ENCODE peak calls at places on chromosomes 3 and 15, in seven cellular contexts. J is mammary epithelial cell, K is cardiac muscle cell, X is pancreas, F is astrocyte, V is neural progenitor cell, W is MM.1S. N is an unnamed sample. For H3K27me3, the result is how much of the 10 kb centered on the place peaks cover.

GRCh38 chr3:174016186-174016585 is 618.6 kb downstream of the NLGN1 start:
- DNase-seq in J (peak), V (no peak), K (peak), W (no peak), F (peak), X (no peak), N (no peak)

GRCh38 chr15:85667491-85668424 is 127.0 kb downstream of the KLHL25 start:
- DNase-seq in F (peak), V (no peak), K (peak), W (peak), X (peak), J (peak), N (no peak)

GRCh38 chr15:66700412-66700801 is 1.6 kb upstream of the SMAD6 start:
- DNase-seq in X (no peak), V (no peak), F (no peak), K (no peak), W (no peak), J (no peak), N (no peak)

GRCh38 chr3:115615451-115615850 is 7.9 kb upstream of the GAP43 start:
- DNase-seq in K (no peak), X (no peak), W (no peak), V (no peak), J (no peak), F (no peak), N (no peak)

GRCh38 chr3:155647196-155647595 is 97.7 kb downstream of the PLCH1 start:
- DNase-seq in W (no peak), K (no peak), J (no peak), F (no peak), V (no peak), X (no peak), N (no peak)

GRCh38 chr3:113441051-113441770 is at the start of gene CFAP44:
- DNase-seq in J (peak), V (peak), F (peak), K (peak), X (peak), W (no peak), N (peak)

GRCh38 chr15:36757189-36757814 is 177.9 kb downstream of the CDIN1 start:
- DNase-seq in W (no peak), X (no peak), F (peak), J (peak), K (peak), V (no peak), N (no peak)

GRCh38 chr15:25763954-25764353 is 99.2 kb downstream of the ATP10A start:
- DNase-seq in J (no peak), X (no peak), W (no peak), V (no peak), F (no peak), K (no peak), N (no peak)

GRCh38 chr15:95407534-95407933 is 923.0 kb upstream of the NR2F2 start:
- DNase-seq in J (no peak), K (no peak), F (no peak), X (no peak), W (no peak), V (no peak), N (no peak)

GRCh38 chr3:170317954-170318353 is 39.6 kb upstream of the SKIL start:
- DNase-seq in J (no peak), W (no peak), K (no peak), V (no peak), F (no peak), X (no peak), N (no peak)

GRCh38 chr3:123658118-123658859 is 73.4 kb upstream of the HACD2 start:
- DNase-seq in V (no peak), W (no peak), F (peak), K (peak), X (no peak), J (no peak), N (no peak)

GRCh38 chr15:98903377-98904018 is 104.1 kb downstream of the PGPEP1L start:
- DNase-seq in X (no peak), W (no peak), F (peak), J (peak), K (peak), V (no peak), N (no peak)

GRCh38 chr3:46496745-46497555 is 826 bp upstream of the RTP3 start:
- DNase-seq in F (no peak), J (no peak), W (peak), X (no peak), V (peak), K (peak), N (peak)

GRCh38 chr15:90677807-90678790 is 39.0 kb upstream of the BLM start:
- DNase-seq in K (no peak), V (no peak), F (no peak), W (peak), X (no peak), J (no peak), N (no peak)

GRCh38 chr3:138127636-138128365 is 4.4 kb downstream of the A4GNT start:
- DNase-seq in W (no peak), X (no peak), F (no peak), V (no peak), K (no peak), J (no peak), N (no peak)

GRCh38 chr15:82649226-82649999 is 2.2 kb upstream of the CPEB1 start:
- DNase-seq in K (no peak), J (no peak), F (no peak), W (no peak), V (no peak), X (no peak), N (no peak)

GRCh38 chr3:187325632-187326031 is 34.1 kb upstream of the MASP1 start:
- DNase-seq in W (no peak), K (no peak), J (no peak), X (no peak), F (no peak), V (no peak), N (no peak)
- H3K27me3 ChIP-seq in W (under half), K (under half), J (under half), X (under half), F (under half), V (under half), N (under half)

GRCh38 chr15:50126072-50126471 is 7.0 kb upstream of the ATP8B4 start:
- DNase-seq in X (no peak), K (no peak), F (no peak), V (no peak), W (no peak), J (no peak), N (no peak)

GRCh38 chr15:50128266-50128665 is 9.2 kb upstream of the ATP8B4 start:
- DNase-seq in F (no peak), W (no peak), V (no peak), J (no peak), X (peak), K (no peak), N (no peak)

GRCh38 chr15:50127255-50127777 is 8.3 kb upstream of the ATP8B4 start:
- DNase-seq in X (no peak), J (no peak), F (no peak), W (no peak), V (no peak), K (no peak), N (no peak)

GRCh38 chr15:50123861-50124556 is 5.0 kb upstream of the ATP8B4 start:
- DNase-seq in X (no peak), J (no peak), K (no peak), W (no peak), F (no peak), V (no peak), N (no peak)

DNA sequence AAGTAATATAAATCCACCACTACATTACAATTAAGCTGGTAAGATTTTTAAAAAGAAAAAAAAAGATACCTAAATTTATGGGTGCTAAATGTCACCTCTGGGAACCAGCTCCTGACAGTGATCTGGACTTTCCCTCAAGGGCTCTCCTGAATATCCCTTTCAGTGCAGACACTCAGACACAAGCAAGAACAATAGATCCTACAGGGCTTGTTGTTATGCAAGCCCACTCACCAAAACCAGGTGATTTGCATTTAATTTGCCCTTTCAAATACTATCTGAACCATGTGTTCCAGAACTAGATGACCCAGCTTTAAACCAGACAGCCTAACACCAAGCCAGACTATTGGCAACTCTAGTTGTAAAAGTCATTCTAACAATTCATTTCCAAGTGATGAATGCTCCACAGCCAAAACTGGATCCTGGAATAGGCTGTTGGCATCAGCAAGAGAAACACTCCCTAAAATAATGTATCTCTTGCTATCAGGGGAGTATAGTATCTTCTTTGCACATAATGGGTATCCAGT is 5.6 kb upstream of the ATP8B4 start:
- DNase-seq in F (no peak), K (no peak), V (no peak), W (no peak), X (no peak), J (no peak), N (no peak)
- H3K27me3 ChIP-seq in F (under half), K (under half), V (under half), W (under half), X (under half), J (under half), N (under half)

DNA sequence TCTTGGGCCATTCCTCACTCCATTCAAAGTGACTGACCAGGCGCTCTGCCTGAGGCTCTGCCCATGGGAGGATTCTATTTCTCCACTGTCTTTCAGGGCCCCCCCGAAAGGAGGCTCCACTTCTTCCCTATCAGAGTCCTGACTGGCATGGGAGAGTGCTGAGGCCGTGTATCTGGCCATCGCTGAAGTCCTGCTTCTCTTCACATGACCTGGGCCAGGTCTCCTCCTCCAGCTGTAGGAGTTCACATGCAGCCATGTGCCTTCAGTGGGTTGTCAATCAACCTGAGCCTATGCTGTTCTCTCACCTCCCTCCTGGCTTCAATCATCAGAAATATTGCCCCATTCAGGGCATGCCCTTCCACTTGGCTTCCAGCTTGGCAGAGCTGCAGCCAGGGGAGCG is 12.8 kb upstream of the APBA2 start:
- DNase-seq in K (no peak), X (peak), V (no peak), W (no peak), J (no peak), F (no peak), N (no peak)
- H3K27me3 ChIP-seq in K (under half), X (under half), V (under half), W (under half), J (under half), F (under half), N (under half)

DNA sequence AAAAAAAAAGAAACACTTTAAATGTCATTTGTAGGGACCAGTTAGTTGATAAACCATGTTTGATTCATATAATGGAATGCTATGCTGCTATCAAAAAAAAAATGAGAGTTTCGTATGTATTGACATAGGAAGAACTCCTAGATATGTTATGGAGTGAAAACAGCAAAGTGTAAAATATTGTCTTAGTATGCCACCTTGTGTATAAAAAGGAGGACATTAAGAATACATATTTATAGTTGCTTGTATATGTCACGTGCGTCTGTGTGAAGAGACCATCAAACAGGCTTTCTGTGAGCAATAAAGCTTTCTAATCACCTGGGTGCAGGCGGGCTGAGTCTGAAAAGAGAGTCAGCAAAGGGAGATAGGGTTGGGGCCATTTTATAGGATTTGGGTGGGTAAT is 39.5 kb downstream of the KBTBD8 start:
- DNase-seq in F (no peak), X (no peak), W (peak), J (no peak), K (peak), V (no peak), N (no peak)
- H3K27me3 ChIP-seq in F (under half), X (under half), W (under half), J (under half), K (under half), V (under half), N (under half)

DNA sequence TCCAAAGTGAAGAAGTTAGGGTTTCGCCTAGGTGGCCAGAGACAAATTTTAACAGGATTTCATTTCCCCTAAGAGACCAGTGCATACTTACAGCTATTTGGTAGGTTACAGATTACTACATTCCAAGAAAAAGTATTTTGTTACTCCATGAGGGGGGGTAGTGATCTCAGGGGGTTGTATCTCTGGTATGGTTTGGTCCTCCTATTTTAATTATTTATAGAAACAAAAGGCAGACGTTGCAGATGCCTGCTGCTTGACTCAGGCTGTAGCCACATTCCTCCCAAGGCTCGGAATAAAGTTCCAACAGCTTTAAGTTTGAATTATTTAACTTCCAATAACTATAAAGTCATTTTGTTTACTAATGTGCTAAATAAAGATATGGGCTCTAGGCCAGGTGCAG is 1.3 kb upstream of the TRIM59 start:
- DNase-seq in X (no peak), K (peak), J (no peak), V (no peak), W (no peak), F (peak), N (peak)
- H3K27me3 ChIP-seq in X (under half), K (under half), J (under half), V (under half), W (under half), F (under half), N (under half)

GRCh38 chr3:8500208-8500961 is 1.2 kb upstream of the LMCD1 start:
- DNase-seq in J (no peak), K (peak), W (no peak), F (peak), V (peak), X (peak), N (no peak)
- H3K27me3 ChIP-seq in J (under half), K (under half), W (under half), F (under half), V (under half), X (under half), N (under half)

GRCh38 chr15:75661779-75662140 is 14.0 kb downstream of the SNX33 start:
- DNase-seq in F (no peak), W (no peak), K (no peak), V (no peak), X (no peak), J (no peak), N (no peak)

GRCh38 chr15:75659141-75659771 is 11.5 kb downstream of the SNX33 start:
- DNase-seq in J (no peak), W (no peak), K (no peak), V (no peak), X (no peak), F (no peak), N (no peak)

GRCh38 chr15:75659928-75660645 is 12.4 kb downstream of the SNX33 start:
- DNase-seq in W (no peak), V (no peak), F (peak), X (no peak), K (no peak), J (no peak), N (no peak)

GRCh38 chr15:75662823-75663519 is 15.3 kb downstream of the SNX33 start:
- DNase-seq in K (no peak), V (no peak), J (no peak), W (no peak), X (no peak), F (no peak), N (no peak)

DNA sequence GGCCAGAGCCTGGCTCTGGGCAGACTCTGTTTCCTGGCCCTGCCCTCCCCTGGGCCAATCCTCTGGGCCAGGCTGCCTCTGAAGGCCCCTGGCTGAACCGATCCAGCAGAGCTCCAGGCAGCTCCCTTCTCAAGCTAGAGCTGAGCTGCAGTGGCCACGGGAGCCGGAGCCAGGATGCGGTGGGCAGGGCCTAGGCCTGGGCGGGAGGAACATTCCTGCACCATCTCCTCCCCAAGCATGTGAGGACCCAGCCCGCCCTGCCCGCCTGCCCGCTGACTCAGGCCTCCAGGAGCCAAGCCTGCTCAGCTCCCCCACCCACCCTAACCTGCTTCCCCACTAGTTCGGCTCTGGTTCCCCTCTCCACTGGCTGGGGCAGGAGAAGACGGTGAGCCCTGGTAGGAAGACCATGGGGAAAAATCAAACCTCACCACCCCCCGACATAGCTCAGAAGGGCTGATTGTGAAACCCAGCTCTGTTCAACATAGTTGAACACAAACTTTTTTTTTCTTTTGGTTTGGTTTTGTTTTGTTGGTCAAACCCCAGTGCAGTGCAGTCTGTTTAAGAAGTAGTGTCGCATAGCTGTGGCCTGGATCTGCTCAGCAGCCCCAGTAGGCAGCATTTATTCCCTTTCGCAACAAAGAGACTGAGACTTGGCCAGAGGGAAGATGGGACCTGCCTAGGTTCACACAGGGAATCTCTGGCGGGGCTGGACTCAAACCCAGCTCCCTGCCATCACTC is 13.5 kb downstream of the SNX33 start:
- DNase-seq in J (peak), F (peak), W (no peak), X (peak), V (peak), K (peak), N (peak)
- H3K27me3 ChIP-seq in J (under half), F (under half), W (under half), X (under half), V (under half), K (under half), N (under half)

GRCh38 chr15:67832965-67833503 is 6.8 kb downstream of the RNU6-1 start:
- DNase-seq in F (no peak), X (no peak), K (no peak), W (no peak), V (peak), J (no peak), N (peak)

GRCh38 chr15:67832031-67832551 is 6.8 kb downstream of the SKOR1 start:
- DNase-seq in K (peak), X (no peak), J (no peak), W (no peak), V (peak), F (no peak), N (peak)

GRCh38 chr15:67834593-67835348 is 5.1 kb downstream of the RNU6-1 start:
- DNase-seq in V (peak), K (no peak), F (no peak), X (no peak), J (no peak), W (no peak), N (peak)

GRCh38 chr15:67834249-67834592 is 5.6 kb downstream of the RNU6-1 start:
- DNase-seq in W (no peak), J (no peak), F (no peak), X (no peak), K (no peak), V (no peak), N (no peak)

GRCh38 chr15:67833504-67834248 is 6.2 kb downstream of the RNU6-1 start:
- DNase-seq in X (no peak), V (peak), W (peak), F (no peak), K (peak), J (no peak), N (peak)
- H3K27me3 ChIP-seq in X (under half), V (half or more), W (under half), F (half or more), K (half or more), J (half or more), N (half or more)